ENCODE peak calls at places on chromosomes 5 and 9, in ten cellular contexts. H is left lung; Q is SK-N-SH treated with all-trans-retinoic acid at 6 μM for 48 hours; X is aorta; N is activated B cell treated with CpG ODN at 0.5 μM for 24 hours; F is activated CD8-positive, alpha-beta memory T cell treated with anti-CD3 and anti-CD28 coated beads, Interleukin-2, amount 10 ng/mL, durations not matched to agents 7 days and 5 days; K is CD4-positive, alpha-beta T cell; T is HCT116; Z is activated CD4-positive, alpha-beta T cell treated with anti-CD3 and anti-CD28 coated beads for 36 hours; U is natural killer cell. B is an unnamed sample.
A peak's percentile ranks its signal among the peaks of the same experiment; 100 is the strongest.

GRCh38 chr5:157564149-157564711 is 11.3 kb downstream of the ADAM19 start:
- ATAC-seq in K (no peak), Z (no peak), H (no peak), F (no peak), Q (peak; percentile 2), U (no peak), T (no peak), X (peak; percentile 25), N (no peak), B (no peak)

GRCh38 chr5:176436641-176437040 is 11.5 kb upstream of the FAF2 start:
- ATAC-seq in Q (peak; percentile 73), X (no peak), N (no peak), F (peak; percentile 79), K (peak; percentile 29), U (peak; percentile 45), H (no peak), Z (peak; percentile 89), T (no peak), B (no peak)

GRCh38 chr5:177209610-177210009 is 76.0 kb downstream of the NSD1 start:
- ATAC-seq in F (no peak), Q (no peak), K (no peak), X (no peak), U (no peak), N (no peak), H (no peak), Z (no peak), T (no peak), B (no peak)

GRCh38 chr9:38339087-38339486 is 53.4 kb upstream of the ALDH1B1 start:
- ATAC-seq in H (peak; percentile 46), U (peak; percentile 90), F (peak; percentile 67), Q (no peak), Z (peak; percentile 55), K (no peak), T (peak; percentile 47), X (no peak), N (no peak), B (no peak)

GRCh38 chr5:145792840-145793239 is 42.3 kb downstream of the PRELID2 start:
- ATAC-seq in Z (no peak), Q (no peak), H (no peak), X (no peak), N (no peak), U (no peak), F (no peak), K (no peak), T (no peak), B (no peak)

GRCh38 chr5:83715316-83716060 is 5.2 kb downstream of the HAPLN1 start:
- ATAC-seq in H (no peak), Q (no peak), K (no peak), T (no peak), X (no peak), F (no peak), U (no peak), Z (no peak), N (no peak), B (no peak)

GRCh38 chr5:154783774-154784460 is 28.7 kb downstream of the LARP1 start:
- ATAC-seq in Q (no peak), Z (peak; percentile 48), H (peak; percentile 46), T (no peak), N (no peak), X (peak; percentile 37), K (no peak), F (peak; percentile 52), U (peak; percentile 82), B (no peak)

GRCh38 chr9:89428901-89429890 is 68.7 kb downstream of the SEMA4D start:
- ATAC-seq in K (peak; percentile 81), Z (peak; percentile 47), H (no peak), Q (no peak), N (peak; percentile 48), X (no peak), T (no peak), U (peak; percentile 34), F (peak; percentile 9), B (no peak)

GRCh38 chr5:124841829-124842712 is 95.6 kb upstream of the ZNF608 start:
- ATAC-seq in K (no peak), X (peak; percentile 56), U (no peak), F (no peak), Z (no peak), N (no peak), Q (no peak), H (peak; percentile 56), T (no peak), B (peak; percentile 57)

GRCh38 chr9:75432888-75433287 is 344.6 kb downstream of the OSTF1 start:
- ATAC-seq in U (no peak), F (no peak), Z (no peak), T (no peak), N (no peak), K (no peak), X (peak; percentile 44), H (no peak), Q (no peak), B (no peak)

GRCh38 chr5:52754051-52754450 is 33.7 kb upstream of the ITGA1 start:
- ATAC-seq in U (no peak), X (no peak), T (no peak), K (no peak), N (no peak), Q (no peak), Z (no peak), F (no peak), H (no peak), B (no peak)

GRCh38 chr9:9799287-9799686 is 813.5 kb downstream of the PTPRD start:
- ATAC-seq in Z (no peak), U (no peak), X (no peak), Q (no peak), K (no peak), F (no peak), N (no peak), T (no peak), H (no peak), B (no peak)

GRCh38 chr5:172420215-172420934 is 34.0 kb downstream of the SH3PXD2B start:
- ATAC-seq in H (peak; percentile 79), Z (peak; percentile 92), U (peak; percentile 28), F (peak; percentile 39), T (peak; percentile 86), N (no peak), K (no peak), Q (no peak), X (peak; percentile 74), B (peak; percentile 85)

GRCh38 chr9:73200694-73201432 is 49.2 kb downstream of the ANXA1 start:
- ATAC-seq in Z (peak; percentile 47), H (peak; percentile 70), U (no peak), T (peak; percentile 59), N (no peak), Q (peak; percentile 91), F (peak; percentile 55), X (no peak), K (no peak), B (peak; percentile 42)

GRCh38 chr9:36327903-36328302 is 69.7 kb upstream of the GNE start:
- ATAC-seq in H (peak; percentile 22), X (no peak), K (no peak), Q (peak; percentile 74), U (no peak), F (no peak), Z (no peak), N (no peak), T (no peak), B (peak; percentile 66)

GRCh38 chr9:31799953-31800609 is 584.4 kb upstream of the ACO1 start:
- ATAC-seq in Q (peak; percentile 39), K (no peak), H (peak; percentile 76), X (no peak), T (peak; percentile 32), U (no peak), N (no peak), Z (no peak), F (no peak), B (no peak)

GRCh38 chr5:140251527-140251973 is 51.4 kb downstream of the PFDN1 start:
- ATAC-seq in Z (peak; percentile 94), X (no peak), U (peak; percentile 72), Q (peak; percentile 79), N (peak; percentile 85), H (peak; percentile 48), T (peak; percentile 82), F (peak; percentile 90), K (peak; percentile 92), B (peak; percentile 17)

GRCh38 chr9:116318463-116319271 is 165.1 kb downstream of the PAPPA start:
- ATAC-seq in N (no peak), X (peak; percentile 24), K (no peak), Z (no peak), Q (no peak), U (no peak), F (no peak), T (no peak), H (peak; percentile 49), B (no peak)

GRCh38 chr9:95104088-95104960 is 213.2 kb downstream of the FANCC start:
- ATAC-seq in X (no peak), Q (peak; percentile 5), F (no peak), H (no peak), N (no peak), U (no peak), T (no peak), K (no peak), Z (no peak), B (no peak)

GRCh38 chr5:79602884-79603283 is 9.4 kb upstream of the TENT2 start:
- ATAC-seq in H (no peak), T (no peak), F (no peak), K (no peak), N (no peak), Z (no peak), U (no peak), X (no peak), Q (no peak), B (no peak)

GRCh38 chr9:71858812-71859211 is 52.2 kb downstream of the ABHD17B start:
- ATAC-seq in Q (no peak), U (peak; percentile 45), K (no peak), F (peak; percentile 96), H (no peak), T (no peak), X (no peak), Z (peak; percentile 96), N (no peak), B (no peak)

GRCh38 chr9:100112677-100113336 is 13.8 kb downstream of the INVS start:
- ATAC-seq in U (no peak), H (no peak), T (no peak), K (no peak), Q (no peak), N (no peak), Z (no peak), X (no peak), F (no peak), B (no peak)

GRCh38 chr9:76756273-76756650 is 8.0 kb upstream of the PCA3 start:
- ATAC-seq in F (no peak), U (no peak), N (no peak), K (no peak), T (peak; percentile 71), X (peak; percentile 29), H (peak; percentile 55), Q (peak; percentile 93), Z (no peak), B (no peak)

GRCh38 chr9:17578577-17578910 is 322 bp upstream of the SH3GL2 start:
- ATAC-seq in K (no peak), N (no peak), H (peak; percentile 48), F (no peak), X (peak; percentile 39), U (no peak), T (no peak), Q (peak; percentile 60), Z (no peak), B (no peak)

GRCh38 chr5:128040927-128041326 is 42.6 kb upstream of the SLC12A2 start:
- ATAC-seq in Q (no peak), T (no peak), U (no peak), H (no peak), N (no peak), X (no peak), F (no peak), Z (no peak), K (no peak), B (no peak)

GRCh38 chr5:14439087-14439841 is 142.3 kb upstream of the OTULINL start:
- ATAC-seq in H (no peak), U (no peak), Z (no peak), X (peak; percentile 50), T (no peak), F (no peak), N (no peak), Q (no peak), K (no peak), B (no peak)

GRCh38 chr5:134664448-134664847 is 15.9 kb downstream of the SEC24A start:
- ATAC-seq in T (no peak), H (no peak), N (no peak), U (no peak), K (no peak), X (no peak), Z (no peak), F (no peak), Q (no peak), B (no peak)

GRCh38 chr5:61479850-61480614 is 148.0 kb downstream of the ZSWIM6 start:
- ATAC-seq in X (no peak), Z (no peak), H (no peak), T (no peak), F (no peak), U (no peak), K (no peak), Q (no peak), N (no peak), B (no peak)

B was measured in esophagus mucosa.